ENCODE peak calls at places on chromosome 11, in five cellular contexts. Y is tibial nerve, F is testis, N is A549, D is heart left ventricle. L is an unnamed sample.

GRCh38 chr11:64331569-64332371 is 8.2 kb upstream of the CCDC88B start:
- DNase-seq in Y (peak), F (peak), D (peak), N (peak), L (peak)

GRCh38 chr11:95337972-95338429 is 107.0 kb upstream of the SESN3 start:
- DNase-seq in F (no peak), N (no peak), Y (no peak), D (no peak), L (no peak)

GRCh38 chr11:43697679-43698078 is 17.1 kb downstream of the HSD17B12 start:
- DNase-seq in F (no peak), Y (no peak), D (no peak), N (no peak), L (no peak)

GRCh38 chr11:47948137-47948536 is 32.2 kb upstream of the PTPRJ start:
- DNase-seq in F (no peak), N (no peak), D (no peak), Y (no peak), L (no peak)

GRCh38 chr11:131190446-131190845 is 180.0 kb upstream of the NTM start:
- DNase-seq in D (no peak), N (no peak), Y (no peak), F (no peak), L (no peak)

GRCh38 chr11:33533668-33534067 is 167.0 kb downstream of the C11orf91 start:
- DNase-seq in F (no peak), Y (no peak), N (no peak), D (no peak), L (no peak)

GRCh38 chr11:112523477-112523876 is 262.8 kb upstream of the PLET1 start:
- DNase-seq in N (no peak), Y (no peak), F (no peak), D (peak), L (no peak)

GRCh38 chr11:21514298-21514697 is 678.6 kb upstream of the ANO5 start:
- DNase-seq in F (peak), D (no peak), N (no peak), Y (no peak), L (no peak)

GRCh38 chr11:68946416-68947090 is 34.2 kb downstream of the MRGPRD start:
- DNase-seq in N (peak), Y (peak), D (no peak), F (no peak), L (peak)

GRCh38 chr11:45852018-45852711 is 4.9 kb downstream of the CRY2 start:
- DNase-seq in F (no peak), D (peak), Y (no peak), N (no peak), L (no peak)

GRCh38 chr11:104256525-104256924 is 92.6 kb upstream of the PDGFD start:
- DNase-seq in D (no peak), Y (no peak), N (no peak), F (no peak), L (no peak)

GRCh38 chr11:124865181-124865901 is at the start of gene ROBO3:
- DNase-seq in D (no peak), Y (no peak), F (no peak), N (no peak), L (no peak)

GRCh38 chr11:44950625-44951472 is at the start of gene TP53I11:
- DNase-seq in D (peak), N (peak), F (peak), Y (peak), L (peak)

GRCh38 chr11:39412117-39412516 is 2047.3 kb downstream of the LRRC4C start:
- DNase-seq in D (no peak), N (no peak), Y (no peak), F (no peak), L (no peak)

GRCh38 chr11:109789911-109790310 is 303.3 kb upstream of the ZC3H12C start:
- DNase-seq in N (no peak), F (no peak), D (no peak), Y (no peak), L (no peak)

GRCh38 chr11:63508009-63508408 is 2.1 kb downstream of the LGALS12 start:
- DNase-seq in D (peak), N (peak), F (peak), Y (no peak), L (no peak)

GRCh38 chr11:38543311-38543710 is 1945.3 kb upstream of the RAG2 start:
- DNase-seq in D (no peak), N (no peak), Y (no peak), F (no peak), L (no peak)

DNA sequence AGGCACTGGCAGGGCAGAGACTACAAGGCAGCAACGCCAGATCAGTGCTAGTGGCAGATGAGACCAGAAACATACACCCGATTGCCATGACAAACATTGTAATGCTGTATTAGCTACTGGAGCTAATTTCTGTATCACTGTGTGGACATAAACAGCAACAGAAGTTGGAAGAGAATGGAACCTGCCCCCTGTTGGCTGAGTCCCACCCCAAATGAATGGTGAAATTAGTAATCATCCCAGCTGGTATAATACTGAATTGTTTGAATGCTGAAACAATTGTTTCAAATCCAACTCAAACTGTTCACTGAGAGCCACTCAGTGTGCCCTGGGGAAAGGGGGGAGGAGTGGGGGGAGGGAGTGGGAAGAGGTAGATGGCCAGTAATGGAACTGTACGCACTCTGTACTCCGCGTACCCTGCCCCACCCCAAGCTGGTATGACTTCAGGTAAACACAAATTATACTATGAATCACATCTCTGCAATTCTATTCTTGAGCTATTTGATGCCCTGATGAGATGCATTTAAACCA is 11.2 kb upstream of the BIRC3 start:
- DNase-seq in F (peak), N (peak), Y (peak), D (no peak), L (no peak)
- H3K27ac ChIP-seq in F (no peak), N (peak), Y (peak), D (no peak), L (no peak)

GRCh38 chr11:8267831-8268529 is 4.3 kb upstream of the LMO1 start:
- DNase-seq in D (no peak), F (no peak), Y (no peak), N (peak), L (peak)

GRCh38 chr11:8267280-8267679 is 3.6 kb upstream of the LMO1 start:
- DNase-seq in N (no peak), F (no peak), D (no peak), Y (no peak), L (no peak)

GRCh38 chr11:8266246-8267241 is 2.9 kb upstream of the LMO1 start:
- DNase-seq in Y (no peak), D (no peak), N (no peak), F (no peak), L (peak)

GRCh38 chr11:8269636-8270035 is 6.0 kb upstream of the LMO1 start:
- DNase-seq in D (no peak), F (no peak), Y (no peak), N (no peak), L (peak)

DNA sequence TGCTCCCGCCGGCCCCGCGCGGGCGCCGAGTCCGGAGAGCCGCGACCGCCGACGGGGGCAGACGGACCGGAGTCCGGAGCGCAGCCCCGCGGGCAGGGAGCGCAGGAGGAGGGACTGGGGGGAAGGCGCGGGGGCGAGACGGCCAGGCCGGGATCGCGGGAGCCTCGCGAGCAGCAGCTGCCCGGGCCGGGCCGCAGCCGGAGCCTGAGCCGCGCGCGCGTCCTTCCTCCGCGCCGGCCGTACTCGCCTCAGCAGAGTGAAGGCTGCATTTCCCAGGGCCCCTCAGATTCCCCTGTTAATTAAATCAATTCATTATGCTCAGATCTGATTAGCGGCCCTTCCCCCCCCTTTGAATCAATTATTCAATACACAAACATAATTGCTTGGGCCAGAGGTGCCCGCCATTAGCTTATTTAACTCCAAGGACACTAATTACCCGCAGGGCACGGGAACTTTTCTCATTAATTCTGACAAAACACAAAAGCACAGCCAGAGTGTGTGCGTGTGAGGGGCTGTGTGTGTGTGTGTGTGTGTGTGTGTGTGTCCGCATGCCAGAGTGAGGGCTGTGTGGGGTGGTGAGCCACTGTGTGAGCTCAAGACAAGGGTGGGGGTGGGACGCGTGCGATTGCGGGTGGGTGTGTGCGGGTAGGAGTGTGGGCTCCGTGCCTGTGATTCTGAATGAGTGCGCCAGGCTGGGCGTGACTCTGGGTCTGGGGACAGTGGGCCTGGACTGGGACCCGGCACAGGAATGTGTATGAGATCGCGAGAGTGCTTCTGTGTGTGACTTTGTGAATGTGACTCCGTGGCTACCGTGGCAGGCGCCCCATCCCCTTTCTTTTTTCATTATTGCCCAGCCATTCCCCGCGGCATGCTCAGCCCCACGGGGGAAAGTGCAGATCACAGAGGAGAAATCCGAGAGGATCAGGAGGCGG is 5.1 kb upstream of the LMO1 start:
- DNase-seq in N (no peak), Y (no peak), D (no peak), F (no peak), L (peak)
- H3K4me3 ChIP-seq in N (peak), Y (peak), D (peak), F (peak), L (peak)

GRCh38 chr11:70206226-70206785 is 3.2 kb downstream of the FADD start:
- DNase-seq in F (no peak), Y (no peak), D (no peak), N (no peak), L (no peak)

GRCh38 chr11:70205049-70205725 is 2.1 kb downstream of the FADD start:
- DNase-seq in D (no peak), F (no peak), Y (no peak), N (no peak), L (no peak)

GRCh38 chr11:70206977-70207376 is 3.9 kb downstream of the FADD start:
- DNase-seq in D (no peak), N (no peak), Y (no peak), F (no peak), L (no peak)

GRCh38 chr11:70204466-70204799 is 1.3 kb downstream of the FADD start:
- DNase-seq in D (no peak), Y (no peak), N (no peak), F (no peak), L (no peak)

GRCh38 chr11:70205766-70206165 is 2.7 kb downstream of the FADD start:
- DNase-seq in N (no peak), F (no peak), D (no peak), Y (no peak), L (no peak)
- TF ChIP-seq POLR2A in N (no peak), F (no peak), D (no peak), Y (no peak), L (no peak)

GRCh38 chr11:76673164-76674142 is 2.9 kb upstream of the LRRC32 start:
- DNase-seq in N (no peak), Y (no peak), D (no peak), F (no peak), L (no peak)
- H3K27ac ChIP-seq in N (no peak), Y (peak), D (peak), F (no peak), L (peak)

GRCh38 chr11:126060651-126061220 is 1.9 kb downstream of the CDON start:
- DNase-seq in Y (no peak), N (no peak), D (no peak), F (no peak), L (no peak)
- H3K4me3 ChIP-seq in Y (no peak), N (no peak), D (no peak), F (no peak), L (no peak)

DNA sequence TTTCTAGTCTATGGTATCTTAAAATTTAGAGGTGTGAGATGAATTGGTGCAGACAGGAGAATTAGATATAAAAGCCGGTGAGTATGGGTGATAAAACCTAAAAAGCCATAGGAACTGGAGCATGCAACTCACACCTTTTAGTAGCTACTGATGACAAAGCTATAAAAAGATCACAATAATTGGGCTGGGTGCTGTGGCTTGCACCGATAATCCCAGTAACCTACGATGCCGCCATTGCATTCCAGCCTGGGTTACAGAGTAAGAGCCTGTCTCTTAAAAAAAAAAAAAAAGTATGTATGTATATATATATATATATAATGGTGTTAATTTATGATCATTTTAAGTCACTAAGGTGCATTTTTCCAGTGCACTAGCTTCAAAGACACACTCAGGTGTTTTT is 17.2 kb downstream of the WEE1 start:
- DNase-seq in F (no peak), N (no peak), Y (no peak), D (no peak), L (no peak)
- TF ChIP-seq POLR2A in F (no peak), N (no peak), Y (no peak), D (no peak), L (no peak)

DNA sequence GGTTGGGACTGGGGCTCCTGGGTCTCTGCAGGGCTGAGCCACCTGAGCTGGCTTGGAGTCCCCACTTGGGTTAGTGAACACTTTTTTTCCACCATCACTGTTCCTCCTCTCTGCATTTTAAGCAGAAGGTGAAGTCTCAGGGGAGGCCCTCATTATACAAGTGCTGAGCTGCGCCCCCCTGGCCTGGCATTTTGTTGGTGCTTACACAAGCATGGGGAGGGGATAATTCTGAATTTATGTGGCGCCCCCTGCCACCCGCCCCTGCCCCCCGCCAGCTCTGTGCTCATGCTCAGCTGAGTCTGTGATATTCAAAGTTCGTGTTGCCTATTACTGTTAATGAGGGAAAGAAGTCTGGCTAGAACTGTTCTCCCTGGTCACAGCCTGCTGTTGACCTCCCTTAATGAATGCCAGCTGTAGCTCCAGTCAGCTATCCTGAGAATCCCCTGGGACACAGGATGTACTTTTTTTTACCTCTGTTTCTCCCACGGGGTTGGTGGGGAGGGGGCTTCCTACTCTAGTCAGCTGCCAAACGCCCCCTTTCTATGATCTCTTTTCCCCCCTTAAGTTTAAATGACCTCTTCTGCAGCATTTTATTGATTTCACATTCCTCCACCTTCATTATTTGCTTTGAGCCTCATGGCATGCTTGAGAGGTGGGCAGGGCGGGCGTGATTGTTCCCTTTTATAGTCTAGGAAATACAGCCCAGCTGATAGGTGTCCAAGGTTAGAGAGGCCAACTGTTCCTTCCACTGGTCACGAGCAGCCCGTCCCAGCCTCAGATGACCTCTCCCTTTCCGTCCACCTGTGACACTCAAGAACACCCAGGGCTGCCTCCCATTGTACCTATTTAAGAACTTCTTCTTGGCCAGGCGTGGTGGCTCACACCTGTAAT is 12.2 kb downstream of the USP2 start:
- DNase-seq in F (no peak), D (no peak), N (no peak), Y (no peak), L (no peak)
- H3K27ac ChIP-seq in F (no peak), D (peak), N (peak), Y (peak), L (peak)

GRCh38 chr11:66411323-66411722 is 9.5 kb upstream of the NPAS4 start:
- DNase-seq in F (no peak), Y (no peak), N (no peak), D (no peak), L (no peak)

GRCh38 chr11:66407651-66408050 is 13.2 kb upstream of the NPAS4 start:
- DNase-seq in Y (no peak), F (no peak), D (no peak), N (no peak), L (no peak)

GRCh38 chr11:66410191-66410590 is 10.6 kb upstream of the NPAS4 start:
- DNase-seq in F (no peak), Y (no peak), D (no peak), N (no peak), L (no peak)

GRCh38 chr11:66409226-66409625 is 11.6 kb upstream of the NPAS4 start:
- DNase-seq in N (no peak), F (no peak), D (no peak), Y (no peak), L (peak)

DNA sequence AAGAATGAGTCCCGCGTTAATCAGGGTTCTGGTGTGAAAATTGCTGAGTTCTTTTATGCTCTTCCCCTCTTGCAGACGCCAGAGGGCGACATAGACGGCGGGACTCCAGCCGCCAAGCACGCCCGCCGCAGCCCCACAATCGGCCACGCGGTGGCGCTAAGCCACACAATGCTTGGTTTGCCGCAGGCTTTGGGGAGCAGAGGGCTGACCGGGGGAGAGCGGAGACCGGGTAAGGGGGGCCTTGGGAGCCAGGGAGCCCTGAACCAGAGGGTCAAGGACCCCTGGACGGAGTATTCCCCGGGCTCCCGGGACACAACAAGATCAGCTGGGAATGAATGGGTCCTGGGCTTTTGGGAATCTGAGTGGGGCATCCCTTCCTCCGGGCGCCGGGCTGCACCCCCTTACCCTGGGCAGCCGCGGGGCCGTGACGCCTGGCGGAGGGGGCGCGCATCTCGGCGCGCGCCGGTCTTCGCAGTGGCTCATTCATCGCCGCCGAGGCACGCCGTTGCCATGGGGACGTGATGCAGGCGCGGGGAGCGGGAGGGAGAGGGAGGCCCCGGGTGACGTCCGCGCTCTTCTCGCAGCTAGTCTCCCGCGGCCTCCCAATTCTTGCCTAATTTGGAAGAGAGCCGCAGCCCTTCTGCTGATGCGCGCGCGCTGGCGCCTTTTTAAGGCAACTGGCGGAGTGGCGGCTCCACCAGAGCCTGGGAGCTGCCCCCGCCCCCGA is 12.2 kb upstream of the NPAS4 start:
- DNase-seq in D (peak), Y (peak), F (peak), N (peak), L (peak)
- H3K4me3 ChIP-seq in D (peak), Y (peak), F (peak), N (peak), L (peak)

GRCh38 chr11:118928108-118928869 is 2.6 kb upstream of the BCL9L start:
- DNase-seq in F (peak), Y (peak), N (peak), D (peak), L (peak)
- TF ChIP-seq POLR2A in F (no peak), Y (no peak), N (no peak), D (no peak), L (no peak)